ENCODE peak calls at places on chromosomes 11 and 22, in eight cellular contexts. H is HFFc6; S is kidney; K is CD4-positive, alpha-beta T cell; Z is lung; N is AG10803; F is body of pancreas; G is CD8-positive, alpha-beta T cell. C is an unnamed sample.
A peak's percentile ranks its signal among the peaks of the same experiment; 100 is the strongest.

GRCh38 chr11:10307411-10308207 is 2.7 kb downstream of the ADM start:
- DNase-seq in H (peak; percentile 92), S (peak; percentile 95), K (peak; percentile 70), Z (peak; percentile 75), N (peak; percentile 91), F (peak; percentile 83), G (peak; percentile 92), C (peak; percentile 82)

GRCh38 chr11:124917115-124917637 is 1.9 kb upstream of the HEPN1 start:
- DNase-seq in H (no peak), S (no peak), K (no peak), Z (no peak), N (peak; percentile 46), F (no peak), G (no peak), C (no peak)

GRCh38 chr22:38452373-38453064 is 2.5 kb downstream of the KCNJ4 start:
- DNase-seq in H (no peak), S (peak; percentile 56), K (no peak), Z (no peak), N (peak; percentile 51), F (no peak), G (no peak), C (no peak)

GRCh38 chr11:32613500-32614151 is 30.0 kb downstream of the EIF3M start:
- DNase-seq in H (no peak), S (no peak), K (no peak), Z (no peak), N (no peak), F (no peak), G (no peak), C (no peak)

GRCh38 chr11:77416357-77416756 is 57.5 kb downstream of the PAK1 start:
- DNase-seq in H (no peak), S (no peak), K (no peak), Z (no peak), N (no peak), F (no peak), G (no peak), C (no peak)

GRCh38 chr11:69799582-69799981 is 19.6 kb downstream of the FGF3 start:
- DNase-seq in H (peak; percentile 48), S (no peak), K (no peak), Z (no peak), N (no peak), F (no peak), G (no peak), C (no peak)

GRCh38 chr22:31103111-31103510 is 4.3 kb downstream of the SELENOM start:
- DNase-seq in H (no peak), S (no peak), K (no peak), Z (no peak), N (no peak), F (no peak), G (no peak), C (no peak)

GRCh38 chr11:62601364-62602140 is at the start of gene MTA2:
- DNase-seq in H (peak; percentile 97), S (peak; percentile 99), K (peak; percentile 98), Z (peak; percentile 96), N (peak; percentile 96), F (peak; percentile 99), G (peak; percentile 100), C (peak; percentile 100)

GRCh38 chr11:69311767-69312385 is 17.9 kb downstream of the MYEOV start:
- DNase-seq in H (no peak), S (no peak), K (no peak), Z (no peak), N (peak; percentile 6), F (no peak), G (peak; percentile 71), C (no peak)

GRCh38 chr11:45285931-45286632 is at the start of gene SYT13:
- DNase-seq in H (no peak), S (peak; percentile 84), K (no peak), Z (no peak), N (no peak), F (peak; percentile 56), G (no peak), C (peak; percentile 28)

GRCh38 chr11:123430736-123431356 is 777 bp downstream of the GRAMD1B start:
- DNase-seq in H (peak; percentile 67), S (peak; percentile 88), K (peak; percentile 43), Z (peak; percentile 56), N (peak; percentile 64), F (peak; percentile 61), G (peak; percentile 73), C (peak; percentile 32)

GRCh38 chr11:109864161-109864661 is 229.0 kb upstream of the ZC3H12C start:
- DNase-seq in H (no peak), S (no peak), K (no peak), Z (no peak), N (peak; percentile 43), F (no peak), G (no peak), C (no peak)

GRCh38 chr11:66840317-66841091 is 2.7 kb upstream of the RCE1 start:
- DNase-seq in H (no peak), S (peak; percentile 27), K (no peak), Z (no peak), N (no peak), F (no peak), G (no peak), C (no peak)

GRCh38 chr11:45262900-45263299 is 23.2 kb downstream of the SYT13 start:
- DNase-seq in H (no peak), S (no peak), K (no peak), Z (no peak), N (no peak), F (peak; percentile 41), G (no peak), C (no peak)

GRCh38 chr11:20839231-20839630 is 169.8 kb downstream of the NELL1 start:
- DNase-seq in H (no peak), S (no peak), K (no peak), Z (no peak), N (no peak), F (no peak), G (no peak), C (no peak)

GRCh38 chr11:12694182-12694531 is 19.9 kb downstream of the TEAD1 start:
- DNase-seq in H (no peak), S (no peak), K (no peak), Z (no peak), N (no peak), F (peak; percentile 64), G (no peak), C (no peak)

GRCh38 chr22:20155330-20156041 is 4.6 kb upstream of the CCDC188 start:
- DNase-seq in H (no peak), S (peak; percentile 91), K (no peak), Z (no peak), N (peak; percentile 59), F (peak; percentile 46), G (no peak), C (peak; percentile 69)

GRCh38 chr11:58061813-58062212 is 31.1 kb downstream of the OR6Q1 start:
- DNase-seq in H (peak; percentile 90), S (no peak), K (no peak), Z (no peak), N (peak; percentile 82), F (no peak), G (no peak), C (no peak)

GRCh38 chr11:68727783-68728182 is 23.5 kb downstream of the TESMIN start:
- DNase-seq in H (no peak), S (no peak), K (no peak), Z (no peak), N (no peak), F (no peak), G (no peak), C (no peak)

GRCh38 chr22:27757928-27758525 is 43.5 kb downstream of the MN1 start:
- DNase-seq in H (no peak), S (peak; percentile 43), K (no peak), Z (no peak), N (no peak), F (no peak), G (no peak), C (no peak)

GRCh38 chr11:82239498-82239897 is 494.2 kb downstream of the FAM181B start:
- DNase-seq in H (no peak), S (peak; percentile 35), K (no peak), Z (no peak), N (no peak), F (no peak), G (no peak), C (no peak)

GRCh38 chr11:9493492-9493891 is 32.7 kb downstream of the ZNF143 start:
- DNase-seq in H (no peak), S (no peak), K (no peak), Z (no peak), N (peak; percentile 21), F (no peak), G (no peak), C (no peak)

GRCh38 chr11:126149759-126150236 is 61.7 kb downstream of the RPUSD4 start:
- DNase-seq in H (no peak), S (no peak), K (no peak), Z (no peak), N (no peak), F (no peak), G (no peak), C (no peak)

GRCh38 chr11:14645985-14646900 is 2.6 kb downstream of the PDE3B start:
- DNase-seq in H (no peak), S (no peak), K (no peak), Z (no peak), N (no peak), F (no peak), G (no peak), C (no peak)
- TF ChIP-seq CTCF in H (no peak), S (no peak), K (no peak), Z (no peak), N (no peak), F (no peak), G (no peak), C (no peak)

DNA sequence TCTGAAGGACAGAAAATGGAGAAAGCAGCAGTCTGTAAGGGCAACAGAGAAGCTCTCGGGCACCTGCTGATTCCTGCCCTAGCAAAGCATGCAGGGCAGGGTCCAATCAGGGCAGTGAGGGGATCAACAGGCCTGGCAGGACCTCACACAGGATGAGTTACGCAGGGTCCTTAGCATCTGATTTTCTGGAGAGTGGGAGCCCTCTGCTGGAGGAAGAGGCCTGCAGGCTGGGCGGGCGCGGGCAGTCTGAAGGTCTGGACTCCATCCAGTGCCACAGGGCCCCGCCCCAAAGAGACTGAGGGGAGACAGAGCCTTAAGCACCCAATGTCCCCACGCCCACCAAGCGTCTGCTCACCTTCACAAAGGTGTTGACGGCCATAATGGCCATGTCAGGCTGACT is 28.9 kb downstream of the AP1B1 start:
- DNase-seq in H (peak; percentile 43), S (no peak), K (no peak), Z (peak; percentile 37), N (peak; percentile 60), F (peak; percentile 50), G (no peak), C (peak; percentile 55)
- TF ChIP-seq CTCF in H (peak; percentile 81), S (peak; percentile 31), K (no peak), Z (peak; percentile 30), N (peak; percentile 73), F (peak; percentile 62), G (no peak), C (peak; percentile 65)

GRCh38 chr11:24866743-24867142 is 369.9 kb downstream of the LUZP2 start:
- DNase-seq in H (no peak), S (no peak), K (no peak), Z (no peak), N (no peak), F (no peak), G (no peak), C (no peak)
- TF ChIP-seq CTCF in H (no peak), S (no peak), K (no peak), Z (no peak), N (no peak), F (no peak), G (no peak), C (no peak)

DNA sequence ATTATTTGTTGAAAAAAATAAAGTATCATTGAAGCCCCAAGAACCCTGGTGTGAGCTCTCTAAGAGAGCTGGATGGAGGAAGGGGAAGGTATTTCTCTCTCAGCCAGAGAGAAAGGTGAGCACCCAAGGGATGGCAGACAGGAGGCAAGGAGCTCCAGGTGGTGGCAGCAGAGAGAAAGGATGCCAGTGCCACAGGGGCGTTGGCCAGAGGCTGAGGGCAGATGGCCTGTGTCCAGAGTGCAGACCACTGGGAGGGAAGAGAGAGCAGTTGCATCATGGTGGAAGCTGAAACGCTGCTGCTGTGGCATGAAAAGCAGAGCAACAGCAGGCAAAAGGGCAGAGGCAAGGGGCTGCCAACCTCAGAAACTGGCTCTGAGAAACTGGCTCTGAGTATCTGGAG is 8.5 kb downstream of the SPON1 start:
- DNase-seq in H (peak; percentile 1), S (peak; percentile 69), K (no peak), Z (peak; percentile 36), N (no peak), F (no peak), G (no peak), C (no peak)
- TF ChIP-seq CTCF in H (peak; percentile 55), S (peak; percentile 53), K (peak; percentile 18), Z (no peak), N (peak; percentile 35), F (peak; percentile 22), G (no peak), C (no peak)